ENCODE peak calls at places on chromosomes 4 and X, in nine cellular contexts. G is left ventricle myocardium inferior, A is LHCN-M2, L is mesenteric fat pad, B is cardiac muscle cell, Q is C1 segment of cervical spinal cord, W is naive B cell, V is lower leg skin, N is KBM-7. T is an unnamed sample.

GRCh38 chr4:170305627-170306026 is 215.9 kb upstream of the AADAT start:
- DNase-seq in A (no peak), G (no peak), Q (no peak), V (no peak), W (no peak), B (no peak), N (no peak), L (no peak), T (no peak)

GRCh38 chr4:122842984-122843531 is 16.4 kb downstream of the FGF2 start:
- DNase-seq in G (no peak), L (no peak), W (no peak), A (no peak), B (no peak), Q (no peak), V (no peak), N (no peak), T (no peak)

GRCh38 chrX:105636667-105637066 is 185.7 kb upstream of the NRK start:
- DNase-seq in G (no peak), L (no peak), A (peak), Q (no peak), N (no peak), W (no peak), V (no peak), B (no peak), T (peak)

GRCh38 chr4:142386450-142386849 is 459.7 kb downstream of the INPP4B start:
- DNase-seq in G (no peak), Q (no peak), N (no peak), V (no peak), L (no peak), B (no peak), W (no peak), A (no peak), T (no peak)

GRCh38 chr4:100240008-100240407 is 49.7 kb upstream of the DDIT4L start:
- DNase-seq in B (no peak), N (no peak), G (peak), V (no peak), A (peak), W (no peak), L (no peak), Q (no peak), T (no peak)

GRCh38 chr4:158313566-158313965 is 103.3 kb downstream of the TMEM144 start:
- DNase-seq in G (no peak), Q (no peak), L (no peak), W (no peak), N (no peak), A (peak), V (no peak), B (no peak), T (no peak)

GRCh38 chr4:90727938-90728337 is 600.7 kb downstream of the CCSER1 start:
- DNase-seq in G (no peak), L (no peak), A (no peak), V (no peak), W (no peak), N (no peak), Q (no peak), B (peak), T (no peak)

GRCh38 chr4:169348541-169348940 is 77.8 kb upstream of the SH3RF1 start:
- DNase-seq in W (no peak), B (no peak), V (no peak), A (no peak), N (no peak), G (no peak), L (no peak), Q (no peak), T (no peak)

GRCh38 chr4:75542824-75543223 is 13.0 kb upstream of the ODAPH start:
- DNase-seq in A (peak), B (no peak), N (no peak), W (no peak), L (no peak), G (no peak), Q (no peak), V (no peak), T (no peak)

GRCh38 chrX:133482345-133483041 is 67.2 kb upstream of the GPC4 start:
- DNase-seq in V (no peak), L (no peak), W (no peak), N (no peak), Q (no peak), B (no peak), G (no peak), A (peak), T (no peak)

GRCh38 chr4:152325831-152326230 is 210.1 kb downstream of the FBXW7 start:
- DNase-seq in Q (no peak), A (no peak), L (no peak), G (no peak), B (no peak), V (no peak), W (no peak), N (no peak), T (no peak)

GRCh38 chr4:22356996-22357596 is 158.8 kb downstream of the ADGRA3 start:
- DNase-seq in Q (no peak), L (no peak), N (peak), G (no peak), W (no peak), A (peak), V (no peak), B (peak), T (no peak)

GRCh38 chr4:2924286-2924685 is 38.9 kb downstream of the NOP14 start:
- DNase-seq in B (no peak), V (peak), L (no peak), A (no peak), Q (no peak), G (no peak), N (no peak), W (no peak), T (no peak)

GRCh38 chrX:71214604-71215334 is 8.3 kb upstream of the GJB1 start:
- DNase-seq in Q (no peak), V (no peak), A (no peak), N (no peak), B (no peak), G (no peak), W (no peak), L (no peak), T (no peak)

GRCh38 chr4:34953145-34953799 is 1291.0 kb downstream of the ARAP2 start:
- DNase-seq in W (no peak), Q (no peak), B (no peak), V (no peak), N (peak), G (no peak), A (no peak), L (no peak), T (no peak)

GRCh38 chr4:30770049-30770549 is 49.9 kb downstream of the PCDH7 start:
- DNase-seq in W (no peak), G (no peak), A (peak), B (no peak), Q (no peak), N (no peak), V (no peak), L (no peak), T (no peak)

GRCh38 chrX:75301060-75301459 is 27.2 kb downstream of the UPRT start:
- DNase-seq in B (no peak), G (no peak), W (no peak), V (no peak), A (peak), N (no peak), Q (no peak), L (no peak), T (no peak)

GRCh38 chr4:78310056-78310731 is 241.4 kb upstream of the ANXA3 start:
- DNase-seq in A (peak), G (no peak), W (no peak), Q (no peak), N (no peak), L (no peak), V (no peak), B (no peak), T (no peak)

T was measured in gastrocnemius medialis.